ENCODE peak calls at places on chromosomes 11 and 22, in ten cellular contexts. N is astrocyte; P is fibroblast of lung; K is NB4; S is PC-3; M is CD4-positive, alpha-beta T cell; Z is tibial nerve; E is mammary epithelial cell; U is AG04450; X is MM.1S. T is an unnamed sample.
A peak's percentile ranks its signal among the peaks of the same experiment; 100 is the strongest.

GRCh38 chr11:79485694-79486093 is 44.9 kb upstream of the TENM4 start:
- DNase-seq in Z (no peak), S (no peak), E (no peak), U (no peak), X (no peak), K (no peak), P (no peak), M (no peak), N (no peak), T (no peak)

GRCh38 chr22:37560682-37561208 is 465 bp downstream of the CDC42EP1 start:
- DNase-seq in K (no peak), X (no peak), S (peak; percentile 27), P (peak; percentile 75), E (no peak), M (no peak), U (no peak), N (peak; percentile 55), Z (no peak), T (peak; percentile 35)

GRCh38 chr11:12100429-12100828 is 10.0 kb upstream of the MICAL2 start:
- DNase-seq in S (no peak), E (no peak), N (no peak), M (no peak), P (no peak), K (no peak), U (no peak), Z (no peak), X (no peak), T (no peak)

GRCh38 chr11:92322225-92322624 is 97.6 kb downstream of the FAT3 start:
- DNase-seq in N (peak; percentile 66), X (peak; percentile 86), U (no peak), Z (no peak), K (no peak), M (no peak), P (peak; percentile 71), S (peak; percentile 42), E (peak; percentile 28), T (no peak)

GRCh38 chr11:84906995-84907394 is 720.1 kb downstream of the DLG2 start:
- DNase-seq in K (no peak), E (peak; percentile 23), U (peak; percentile 16), Z (no peak), X (no peak), N (peak; percentile 75), S (peak; percentile 60), M (no peak), P (peak; percentile 83), T (no peak)

GRCh38 chr11:96054870-96055705 is 131.2 kb upstream of the MTMR2 start:
- DNase-seq in E (peak; percentile 35), S (peak; percentile 77), M (no peak), X (peak; percentile 23), K (peak; percentile 61), P (peak; percentile 60), U (no peak), Z (no peak), N (peak; percentile 41), T (no peak)

GRCh38 chr11:61747389-61748285 is 4.8 kb upstream of the MYRF start:
- DNase-seq in E (peak; percentile 31), S (peak; percentile 78), P (peak; percentile 58), N (peak; percentile 29), M (peak; percentile 47), K (peak; percentile 68), Z (peak; percentile 64), X (peak; percentile 47), U (no peak), T (peak; percentile 90)

GRCh38 chr22:36465232-36466021 is 16.0 kb downstream of the TXN2 start:
- DNase-seq in K (peak; percentile 42), E (peak; percentile 94), S (peak; percentile 95), U (peak; percentile 83), N (peak; percentile 92), X (no peak), P (peak; percentile 95), M (no peak), Z (no peak), T (no peak)

GRCh38 chr22:49979587-49980264 is 19.2 kb downstream of the PIM3 start:
- DNase-seq in N (no peak), U (no peak), X (peak; percentile 70), S (peak; percentile 63), E (no peak), Z (no peak), P (peak; percentile 29), K (peak; percentile 66), M (no peak), T (no peak)

GRCh38 chr22:49977578-49977977 is 17.0 kb downstream of the PIM3 start:
- DNase-seq in U (no peak), N (no peak), P (no peak), K (peak; percentile 1), M (no peak), Z (no peak), S (no peak), X (no peak), E (no peak), T (no peak)

GRCh38 chr22:49986325-49986724 is 25.8 kb downstream of the PIM3 start:
- DNase-seq in K (no peak), S (no peak), P (no peak), E (no peak), X (no peak), M (no peak), N (no peak), U (no peak), Z (no peak), T (no peak)

GRCh38 chr22:49983148-49984042 is 22.8 kb downstream of the PIM3 start:
- DNase-seq in X (no peak), Z (no peak), M (no peak), E (no peak), K (no peak), P (no peak), S (no peak), N (no peak), U (no peak), T (peak; percentile 62)
- TF ChIP-seq CTCF in X (no peak), Z (no peak), M (peak; percentile 57), E (no peak), K (no peak), P (no peak), S (no peak), N (no peak), U (peak; percentile 42), T (no peak)

GRCh38 chr11:30774451-30774850 is 188.3 kb upstream of the MPPED2 start:
- DNase-seq in U (no peak), S (no peak), X (no peak), E (no peak), Z (no peak), M (no peak), N (no peak), P (no peak), K (no peak), T (no peak)

GRCh38 chr11:30772908-30773307 is 186.8 kb upstream of the MPPED2 start:
- DNase-seq in K (no peak), M (no peak), S (no peak), U (no peak), P (no peak), E (no peak), X (no peak), Z (no peak), N (no peak), T (no peak)

DNA sequence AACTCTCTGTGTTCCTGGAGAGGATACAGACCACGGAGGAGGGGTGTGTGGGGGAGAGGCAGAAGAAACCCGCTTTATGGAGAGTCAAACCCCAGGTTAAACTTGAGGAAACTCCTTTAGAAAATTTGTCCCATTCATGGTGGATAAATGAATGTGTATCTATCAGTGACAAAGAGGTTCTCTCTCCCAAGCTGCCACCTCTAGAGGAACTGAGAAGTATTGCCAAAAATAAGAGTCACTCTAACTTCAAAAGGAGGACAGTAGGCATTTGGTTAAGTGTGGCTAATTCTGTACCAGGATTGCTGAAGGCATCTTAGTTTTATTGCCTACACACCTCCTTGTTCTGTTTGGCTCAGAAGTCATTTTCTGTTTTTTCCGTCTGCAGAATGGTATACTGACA is 189.0 kb upstream of the MPPED2 start:
- DNase-seq in S (no peak), K (no peak), U (no peak), Z (no peak), P (no peak), X (no peak), E (no peak), N (no peak), M (no peak), T (no peak)
- TF ChIP-seq CTCF in S (no peak), K (no peak), U (no peak), Z (no peak), P (no peak), X (no peak), E (no peak), N (no peak), M (no peak), T (no peak)

GRCh38 chr11:119709171-119709570 is 19.8 kb downstream of the NECTIN1 start:
- DNase-seq in Z (no peak), U (no peak), P (no peak), S (no peak), E (no peak), M (no peak), X (no peak), K (no peak), N (no peak), T (no peak)

GRCh38 chr11:119704849-119705248 is 24.2 kb downstream of the NECTIN1 start:
- DNase-seq in M (no peak), E (no peak), P (no peak), S (no peak), K (no peak), N (no peak), X (no peak), Z (no peak), U (no peak), T (no peak)

GRCh38 chr11:119706029-119706428 is 23.0 kb downstream of the NECTIN1 start:
- DNase-seq in X (no peak), K (no peak), P (no peak), E (no peak), Z (no peak), N (no peak), S (no peak), U (no peak), M (no peak), T (no peak)

GRCh38 chr11:119705362-119705761 is 23.6 kb downstream of the NECTIN1 start:
- DNase-seq in N (no peak), K (no peak), S (no peak), M (no peak), P (no peak), U (no peak), Z (no peak), E (no peak), X (no peak), T (no peak)

GRCh38 chr11:119706887-119707286 is 22.1 kb downstream of the NECTIN1 start:
- DNase-seq in X (no peak), K (no peak), P (no peak), M (no peak), Z (no peak), U (no peak), E (no peak), N (no peak), S (no peak), T (no peak)
- TF ChIP-seq CTCF in X (peak; percentile 9), K (peak; percentile 24), P (peak; percentile 14), M (no peak), Z (no peak), U (peak; percentile 21), E (peak; percentile 35), N (no peak), S (peak; percentile 55), T (no peak)

DNA sequence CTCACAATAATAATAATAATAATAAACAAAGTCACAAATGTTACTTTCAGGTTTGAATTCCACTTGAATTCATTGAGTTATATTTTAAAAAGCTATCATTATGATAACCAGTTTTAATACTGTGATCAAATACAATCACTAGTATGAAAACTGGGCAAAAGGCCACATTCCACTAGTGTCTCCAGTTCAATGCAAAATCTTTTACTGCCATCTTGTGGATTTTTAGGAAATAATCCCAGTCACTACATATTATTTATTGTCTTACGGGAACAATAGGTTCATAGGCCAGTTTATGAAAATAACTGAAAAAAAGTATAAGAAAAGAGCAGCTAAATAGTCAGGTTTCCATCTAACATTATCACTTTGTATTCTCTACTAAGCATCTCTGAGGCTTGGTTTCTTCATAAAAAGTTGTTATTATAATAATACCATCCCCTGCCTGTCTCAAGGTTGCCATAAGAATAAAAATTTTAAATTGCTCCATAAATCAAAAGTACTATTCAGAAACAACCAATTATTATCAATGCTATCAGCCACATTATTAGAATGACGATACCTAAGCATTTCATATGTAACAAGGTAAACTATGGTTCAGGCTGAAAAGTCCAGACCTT is 533.9 kb upstream of the CCDC90B start:
- DNase-seq in Z (no peak), X (peak; percentile 64), E (peak; percentile 48), U (peak; percentile 52), P (peak; percentile 62), S (peak; percentile 80), K (peak; percentile 58), N (peak; percentile 55), M (no peak), T (no peak)
- TF ChIP-seq CTCF in Z (peak; percentile 61), X (peak; percentile 66), E (peak; percentile 52), U (peak; percentile 58), P (peak; percentile 40), S (peak; percentile 88), K (peak; percentile 3), N (peak; percentile 52), M (peak; percentile 32), T (peak; percentile 15)

T was measured in GM13976.